ENCODE peak calls at places on chromosomes 5 and 9, in four cellular contexts. A, O, G and Q are unnamed samples.

GRCh38 chr9:130243015-130243881 is 22.3 kb upstream of the HMCN2 start:
- DNase-seq in A (peak), O (peak), G (no peak), Q (peak)

GRCh38 chr5:176776141-176776865 is 34.1 kb upstream of the UNC5A start:
- DNase-seq in A (peak), O (peak), G (no peak), Q (peak)

GRCh38 chr5:74361406-74362358 is 278.8 kb downstream of the ENC1 start:
- DNase-seq in A (no peak), O (no peak), G (peak), Q (no peak)

GRCh38 chr9:114096866-114097612 is 2.1 kb downstream of the KIF12 start:
- DNase-seq in A (peak), O (no peak), G (no peak), Q (peak)

GRCh38 chr9:103397868-103398600 is 402.9 kb downstream of the CYLC2 start:
- DNase-seq in A (peak), O (no peak), G (peak), Q (peak)

GRCh38 chr5:2797160-2797559 is 45.7 kb upstream of the IRX2 start:
- DNase-seq in A (no peak), O (no peak), G (no peak), Q (no peak)

GRCh38 chr9:117434568-117434967 is 19.7 kb upstream of the ASTN2 start:
- DNase-seq in A (peak), O (no peak), G (peak), Q (no peak)

GRCh38 chr5:81904861-81905260 is 67.0 kb upstream of the ATG10 start:
- DNase-seq in A (peak), O (no peak), G (no peak), Q (no peak)

GRCh38 chr5:177312649-177313181 is 1.0 kb upstream of the MXD3 start:
- DNase-seq in A (peak), O (peak), G (no peak), Q (peak)

GRCh38 chr5:57094753-57095683 is 78.8 kb upstream of the GPBP1 start:
- DNase-seq in A (peak), O (no peak), G (peak), Q (no peak)

GRCh38 chr9:36742264-36742663 is 169.6 kb downstream of the MELK start:
- DNase-seq in A (no peak), O (no peak), G (no peak), Q (no peak)

GRCh38 chr5:59768204-59769040 is 125.1 kb downstream of the PDE4D start:
- DNase-seq in A (peak), O (peak), G (peak), Q (no peak)

GRCh38 chr5:59042201-59042600 is 459.3 kb downstream of the RAB3C start:
- DNase-seq in A (no peak), O (no peak), G (peak), Q (no peak)

GRCh38 chr9:92294297-92294676 is 790 bp upstream of the IARS1 start:
- DNase-seq in A (peak), O (peak), G (peak), Q (no peak)

GRCh38 chr5:143913008-143913752 is 101.2 kb downstream of the HMHB1 start:
- DNase-seq in A (no peak), O (no peak), G (peak), Q (no peak)

GRCh38 chr9:138059196-138059595 is 181.6 kb downstream of the CACNA1B start:
- DNase-seq in A (no peak), O (peak), G (no peak), Q (peak)

GRCh38 chr5:125668904-125669303 is 754.3 kb upstream of the GRAMD2B start:
- DNase-seq in A (peak), O (no peak), G (peak), Q (no peak)

GRCh38 chr9:98899399-98900056 is 44.2 kb upstream of the COL15A1 start:
- DNase-seq in A (no peak), O (no peak), G (peak), Q (no peak)

GRCh38 chr5:76270214-76270613 is 132.9 kb upstream of the IQGAP2 start:
- DNase-seq in A (no peak), O (no peak), G (peak), Q (no peak)

GRCh38 chr9:114224247-114224610 is 68.9 kb downstream of the COL27A1 start:
- DNase-seq in A (peak), O (no peak), G (peak), Q (no peak)

GRCh38 chr5:127766556-127767335 is 63.6 kb downstream of the CCDC192 start:
- DNase-seq in A (no peak), O (no peak), G (no peak), Q (no peak)

GRCh38 chr9:136170291-136170901 is 34.5 kb downstream of the LHX3 start:
- DNase-seq in A (peak), O (no peak), G (no peak), Q (no peak)

GRCh38 chr5:138574744-138575193 is 432 bp downstream of the HSPA9 start:
- DNase-seq in A (no peak), O (peak), G (no peak), Q (no peak)

GRCh38 chr5:38509185-38509584 is 47.3 kb downstream of the LIFR start:
- DNase-seq in A (no peak), O (no peak), G (peak), Q (no peak)

GRCh38 chr5:53934126-53934856 is 373.9 kb downstream of the NDUFS4 start:
- DNase-seq in A (no peak), O (no peak), G (peak), Q (no peak)

GRCh38 chr9:36264896-36265295 is 6.6 kb upstream of the GNE start:
- DNase-seq in A (no peak), O (no peak), G (no peak), Q (no peak)

GRCh38 chr9:84939766-84940165 is 270.2 kb downstream of the NTRK2 start:
- DNase-seq in A (no peak), O (no peak), G (peak), Q (no peak)

GRCh38 chr5:82820188-82820587 is 257.0 kb downstream of the TMEM167A start:
- DNase-seq in A (no peak), O (no peak), G (peak), Q (no peak)

GRCh38 chr9:136021171-136021890 is 60.2 kb upstream of the UBAC1 start:
- DNase-seq in A (peak), O (no peak), G (no peak), Q (no peak)

GRCh38 chr9:4894076-4894475 is 91.0 kb upstream of the JAK2 start:
- DNase-seq in A (no peak), O (no peak), G (peak), Q (no peak)

GRCh38 chr9:113822315-113822714 is 53.8 kb upstream of the ZNF618 start:
- DNase-seq in A (no peak), O (no peak), G (no peak), Q (no peak)

GRCh38 chr9:110432253-110432652 is 94.6 kb upstream of the TXNDC8 start:
- DNase-seq in A (no peak), O (no peak), G (no peak), Q (no peak)

GRCh38 chr9:69122086-69122390 is 52.0 kb upstream of the TJP2 start:
- DNase-seq in A (peak), O (peak), G (peak), Q (no peak)

GRCh38 chr5:178279723-178280438 is 47.3 kb upstream of the PHYKPL start:
- DNase-seq in A (peak), O (peak), G (peak), Q (peak)

GRCh38 chr5:175590471-175590881 is 67.4 kb upstream of the HRH2 start:
- DNase-seq in A (no peak), O (no peak), G (peak), Q (no peak)

GRCh38 chr5:501040-501832 is 23.0 kb downstream of the SLC9A3 start:
- DNase-seq in A (no peak), O (no peak), G (no peak), Q (no peak)

GRCh38 chr5:151040211-151040747 is 19.9 kb downstream of the GPX3 start:
- DNase-seq in A (no peak), O (no peak), G (peak), Q (no peak)

GRCh38 chr9:7273575-7273974 is 515.8 kb downstream of the KDM4C start:
- DNase-seq in A (no peak), O (no peak), G (no peak), Q (no peak)
- TF ChIP-seq CTCF in A (peak), O (peak), G (peak), Q (peak)

DNA sequence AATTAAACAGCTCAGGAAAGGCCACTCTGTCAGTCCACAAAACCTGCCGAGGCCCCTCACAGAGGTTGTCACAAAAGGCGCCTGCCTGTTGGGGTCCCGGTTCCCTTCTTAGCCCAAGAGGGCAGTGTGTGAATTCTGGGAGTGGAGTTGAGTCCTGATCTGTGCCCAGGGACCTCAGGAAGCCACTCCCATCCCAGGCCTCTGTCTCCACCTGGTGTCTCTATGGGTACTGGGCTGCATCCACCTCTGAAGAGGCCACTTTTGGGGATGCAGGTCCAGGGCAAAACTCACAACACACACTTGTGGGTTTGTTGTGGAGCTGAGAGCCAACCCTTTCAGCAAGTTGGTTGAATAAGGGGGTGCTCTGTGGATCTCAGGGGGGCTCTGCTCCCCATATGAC is 74.3 kb upstream of the STXBP1 start:
- DNase-seq in A (peak), O (no peak), G (no peak), Q (no peak)
- TF ChIP-seq CTCF in A (peak), O (no peak), G (peak), Q (peak)

GRCh38 chr5:146291421-146292074 is 47.1 kb upstream of the POU4F3 start:
- DNase-seq in A (no peak), O (no peak), G (peak), Q (no peak)

GRCh38 chr5:146296245-146296644 is 42.4 kb upstream of the POU4F3 start:
- DNase-seq in A (no peak), O (no peak), G (no peak), Q (no peak)

GRCh38 chr5:146290318-146290717 is 48.3 kb upstream of the POU4F3 start:
- DNase-seq in A (no peak), O (no peak), G (no peak), Q (no peak)
- TF ChIP-seq CTCF in A (no peak), O (no peak), G (no peak), Q (no peak)

GRCh38 chr5:172336264-172336663 is 52.7 kb upstream of the UBTD2 start:
- DNase-seq in A (no peak), O (no peak), G (no peak), Q (no peak)

GRCh38 chr5:172336666-172337310 is 53.2 kb upstream of the UBTD2 start:
- DNase-seq in A (no peak), O (no peak), G (no peak), Q (no peak)

GRCh38 chr5:172335721-172336120 is 52.2 kb upstream of the UBTD2 start:
- DNase-seq in A (no peak), O (no peak), G (peak), Q (no peak)

GRCh38 chr5:172334641-172335040 is 51.1 kb upstream of the UBTD2 start:
- DNase-seq in A (no peak), O (no peak), G (no peak), Q (no peak)

GRCh38 chr5:172334196-172334595 is 50.6 kb upstream of the UBTD2 start:
- DNase-seq in A (peak), O (no peak), G (no peak), Q (no peak)
- TF ChIP-seq CTCF in A (peak), O (no peak), G (no peak), Q (peak)

GRCh38 chr9:111621895-111622480 is 9.1 kb upstream of the DNAJC25 start:
- DNase-seq in A (peak), O (no peak), G (peak), Q (no peak)
- TF ChIP-seq CTCF in A (peak), O (peak), G (peak), Q (peak)

GRCh38 chr5:140596364-140596763 is 31.7 kb downstream of the SLC35A4 start:
- DNase-seq in A (no peak), O (no peak), G (no peak), Q (no peak)

GRCh38 chr5:140603739-140604138 is 29.2 kb downstream of the CD14 start:
- DNase-seq in A (no peak), O (no peak), G (no peak), Q (no peak)

GRCh38 chr5:140598836-140599235 is 34.1 kb downstream of the CD14 start:
- DNase-seq in A (no peak), O (no peak), G (no peak), Q (no peak)

GRCh38 chr5:140602165-140602564 is 30.8 kb downstream of the CD14 start:
- DNase-seq in A (no peak), O (no peak), G (no peak), Q (no peak)

GRCh38 chr5:140600096-140600495 is 32.9 kb downstream of the CD14 start:
- DNase-seq in A (no peak), O (no peak), G (no peak), Q (no peak)
- TF ChIP-seq CTCF in A (no peak), O (no peak), G (no peak), Q (no peak)

DNA sequence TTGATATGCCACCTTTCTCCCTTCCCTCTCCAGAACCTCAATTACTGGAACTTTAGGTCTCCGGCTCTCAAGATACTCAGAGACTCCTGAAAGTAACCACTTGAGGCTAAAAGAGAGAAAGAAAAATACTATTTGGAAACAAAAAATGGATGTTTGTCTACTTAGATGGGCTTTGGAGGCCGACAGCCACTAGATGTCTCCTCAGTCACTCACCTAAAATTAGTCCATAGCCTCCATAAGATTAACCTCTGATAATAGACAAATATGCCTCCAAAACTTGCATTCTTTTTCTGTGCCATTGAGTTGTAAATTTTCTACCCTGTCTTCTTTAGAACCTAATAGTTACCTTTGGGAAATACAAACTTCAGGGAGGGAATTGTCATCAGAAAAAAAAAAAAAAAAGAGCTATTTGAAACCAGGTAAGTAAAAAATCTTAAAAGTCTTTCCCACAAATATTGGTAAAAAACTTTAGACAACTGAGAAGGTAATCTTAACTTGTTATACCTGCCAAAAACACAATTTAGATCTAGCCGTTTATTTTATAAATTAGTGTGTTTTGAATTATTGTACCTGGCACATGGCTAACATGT is 11.2 kb upstream of the PCDH1 start:
- DNase-seq in A (no peak), O (no peak), G (no peak), Q (no peak)
- TF ChIP-seq CTCF in A (peak), O (no peak), G (peak), Q (peak)

GRCh38 chr5:135179308-135179980 is 145.4 kb upstream of the PITX1 start:
- DNase-seq in A (peak), O (no peak), G (no peak), Q (no peak)
- TF ChIP-seq CTCF in A (peak), O (no peak), G (no peak), Q (no peak)

GRCh38 chr5:52469835-52470234 is 317.9 kb upstream of the ITGA1 start:
- DNase-seq in A (no peak), O (no peak), G (no peak), Q (no peak)

GRCh38 chr5:52469420-52469819 is 318.3 kb upstream of the ITGA1 start:
- DNase-seq in A (no peak), O (no peak), G (no peak), Q (no peak)

GRCh38 chr5:52468980-52469379 is 318.7 kb upstream of the ITGA1 start:
- DNase-seq in A (no peak), O (no peak), G (no peak), Q (no peak)

DNA sequence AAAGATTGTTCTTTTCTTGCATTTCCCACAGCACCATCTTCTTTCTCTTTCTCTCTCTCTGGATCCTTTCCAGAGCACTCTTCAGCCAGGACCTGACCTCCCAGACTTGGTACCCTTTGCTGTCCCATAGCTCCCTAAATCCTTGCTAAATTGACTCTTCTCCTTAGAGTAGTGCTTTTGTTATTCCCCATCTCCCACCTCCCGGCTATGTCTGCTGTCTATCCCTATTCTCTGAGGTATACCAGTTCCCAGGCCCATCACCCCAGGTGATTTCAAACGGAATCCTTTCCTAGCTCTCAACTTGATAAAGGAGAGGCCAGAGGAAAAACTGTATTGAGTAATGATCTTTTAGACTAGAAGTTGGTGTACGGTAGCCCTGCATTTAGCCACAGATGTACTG is 321.0 kb upstream of the ITGA1 start:
- DNase-seq in A (no peak), O (no peak), G (no peak), Q (no peak)
- TF ChIP-seq CTCF in A (no peak), O (no peak), G (no peak), Q (no peak)

DNA sequence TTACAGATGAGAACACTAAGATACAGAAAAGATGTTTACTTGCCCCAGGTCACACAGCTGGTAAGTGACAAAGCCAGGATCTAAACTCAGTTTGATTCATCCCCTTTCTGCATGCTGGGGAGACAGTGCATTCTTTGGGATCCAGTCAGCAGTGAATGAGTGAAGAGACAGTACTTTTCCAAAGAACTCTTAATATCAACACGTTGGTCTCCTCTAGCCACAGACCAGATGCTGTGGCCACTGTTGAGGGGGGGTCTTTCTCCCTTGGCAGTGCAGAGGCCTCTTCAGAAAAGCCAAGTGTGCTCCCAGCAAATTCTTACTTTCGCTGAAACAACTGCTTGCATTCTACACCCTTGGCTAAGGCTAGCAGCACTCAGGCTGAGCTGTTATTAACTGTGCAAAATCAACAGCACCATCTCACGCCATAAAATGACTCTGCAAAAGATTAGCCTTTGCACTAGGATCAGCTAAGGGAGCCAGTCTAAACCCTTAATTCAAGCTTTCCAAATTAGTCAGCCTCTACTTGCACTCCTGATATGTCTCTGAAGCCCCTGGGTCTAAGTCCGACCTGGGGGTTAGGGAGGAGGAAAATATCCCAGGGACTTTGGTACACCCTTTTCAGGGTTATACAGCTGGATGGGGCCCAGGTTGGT is 4.8 kb upstream of the TMEM171 start:
- DNase-seq in A (no peak), O (no peak), G (peak), Q (no peak)
- TF ChIP-seq CTCF in A (no peak), O (no peak), G (no peak), Q (peak)